ENCODE peak calls at places on chromosomes 3 and 15, in nine cellular contexts. J, Z, T, K, A, I, R, B and P are unnamed samples.

GRCh38 chr15:81087694-81088093 is 46.4 kb upstream of the CFAP161 start:
- DNase-seq in J (no peak), I (no peak), Z (no peak), R (no peak), K (no peak), A (no peak), B (no peak), T (no peak), P (no peak)

GRCh38 chr3:100189444-100189964 is 71.3 kb upstream of the TBC1D23 start:
- DNase-seq in A (no peak), I (no peak), R (no peak), T (no peak), K (no peak), J (no peak), Z (no peak), B (no peak), P (no peak)

GRCh38 chr3:81349941-81350340 is 411.5 kb downstream of the GBE1 start:
- DNase-seq in A (no peak), Z (no peak), T (no peak), R (no peak), J (no peak), B (no peak), I (no peak), K (peak), P (no peak)

GRCh38 chr3:37074178-37074577 is 80.9 kb downstream of the MLH1 start:
- DNase-seq in K (no peak), J (no peak), B (no peak), I (no peak), R (no peak), Z (peak), T (no peak), A (no peak), P (no peak)

GRCh38 chr3:68057637-68058320 is 403.4 kb upstream of the SUCLG2 start:
- DNase-seq in Z (no peak), T (no peak), R (no peak), J (no peak), A (no peak), I (no peak), K (no peak), B (no peak), P (no peak)

GRCh38 chr3:71310595-71311319 is 272.8 kb downstream of the FOXP1 start:
- DNase-seq in T (peak), A (no peak), R (no peak), Z (peak), B (peak), J (no peak), I (no peak), K (no peak), P (no peak)

GRCh38 chr3:126267169-126267975 is 87.0 kb upstream of the ALDH1L1 start:
- DNase-seq in B (peak), J (no peak), R (no peak), T (peak), K (no peak), Z (peak), A (peak), I (no peak), P (peak)

GRCh38 chr15:55589297-55589696 is 1.2 kb upstream of the PYGO1 start:
- DNase-seq in K (no peak), A (no peak), B (no peak), I (no peak), Z (no peak), T (no peak), J (no peak), R (no peak), P (no peak)

GRCh38 chr15:92120082-92120481 is 266.6 kb downstream of the SLCO3A1 start:
- DNase-seq in B (no peak), Z (no peak), A (no peak), R (no peak), J (no peak), T (no peak), K (no peak), I (no peak), P (no peak)

GRCh38 chr15:67833504-67834248 is 6.2 kb downstream of the RNU6-1 start:
- DNase-seq in R (no peak), J (peak), I (no peak), T (no peak), B (no peak), K (no peak), A (no peak), Z (peak), P (peak)

GRCh38 chr15:25515633-25516032 is 76.8 kb upstream of the UBE3A start:
- DNase-seq in B (no peak), J (no peak), A (no peak), T (no peak), I (no peak), Z (no peak), R (no peak), K (no peak), P (no peak)

GRCh38 chr3:17945799-17946381 is 203.5 kb upstream of the TBC1D5 start:
- DNase-seq in K (no peak), Z (no peak), J (no peak), I (no peak), A (no peak), R (no peak), B (no peak), T (no peak), P (no peak)

GRCh38 chr15:42695527-42696071 is 41.3 kb downstream of the CDAN1 start:
- DNase-seq in Z (no peak), B (no peak), J (no peak), T (no peak), K (no peak), A (no peak), I (no peak), R (no peak), P (no peak)

GRCh38 chr3:51397389-51397788 is 6.3 kb downstream of the RBM15B start:
- DNase-seq in J (peak), Z (no peak), K (no peak), I (no peak), T (no peak), B (no peak), A (no peak), R (no peak), P (no peak)

GRCh38 chr3:72181231-72181630 is 396.3 kb upstream of the PROK2 start:
- DNase-seq in A (no peak), R (no peak), K (no peak), T (no peak), I (no peak), Z (no peak), J (no peak), B (no peak), P (no peak)

GRCh38 chr15:58483316-58483715 is 51.5 kb downstream of the LIPC start:
- DNase-seq in R (no peak), A (no peak), J (no peak), I (no peak), Z (no peak), K (no peak), T (no peak), B (no peak), P (no peak)

GRCh38 chr3:120428904-120429303 is 21.9 kb downstream of the FSTL1 start:
- DNase-seq in Z (no peak), I (no peak), J (no peak), B (no peak), K (peak), T (no peak), R (no peak), A (no peak), P (no peak)

GRCh38 chr15:53034767-53035245 is 244.7 kb upstream of the ONECUT1 start:
- DNase-seq in A (no peak), Z (no peak), T (no peak), I (no peak), K (no peak), R (no peak), B (no peak), J (no peak), P (no peak)

GRCh38 chr15:67066041-67067021 is 929 bp downstream of the SMAD3 start:
- DNase-seq in Z (no peak), J (peak), I (no peak), R (no peak), A (no peak), K (no peak), T (peak), B (no peak), P (peak)

GRCh38 chr3:189568931-189569330 is 62.3 kb upstream of the TP63 start:
- DNase-seq in B (no peak), R (no peak), J (no peak), T (no peak), I (no peak), Z (no peak), K (no peak), A (no peak), P (no peak)

GRCh38 chr3:123096701-123097100 is 29.9 kb downstream of the PDIA5 start:
- DNase-seq in R (no peak), I (no peak), K (peak), J (peak), T (peak), A (peak), B (no peak), Z (peak), P (no peak)

GRCh38 chr15:34243226-34243625 is 18.4 kb downstream of the EMC4 start:
- DNase-seq in T (no peak), B (no peak), A (no peak), K (no peak), Z (no peak), R (no peak), I (no peak), J (no peak), P (no peak)

GRCh38 chr3:124563376-124563775 is 166.9 kb upstream of the UMPS start:
- DNase-seq in K (no peak), J (peak), A (no peak), R (no peak), Z (no peak), I (no peak), B (no peak), T (no peak), P (no peak)

GRCh38 chr15:34436126-34436955 is 1.3 kb downstream of the GOLGA8A start:
- DNase-seq in K (no peak), A (no peak), J (no peak), B (no peak), T (no peak), Z (peak), R (no peak), I (no peak), P (no peak)

GRCh38 chr3:50612973-50613851 is 1.6 kb upstream of the CISH start:
- DNase-seq in T (no peak), K (no peak), I (no peak), A (no peak), Z (no peak), J (no peak), R (no peak), B (no peak), P (no peak)

GRCh38 chr3:112776000-112776399 is 70.7 kb downstream of the CD200R1L start:
- DNase-seq in A (no peak), T (no peak), I (no peak), R (no peak), Z (no peak), B (no peak), J (no peak), K (no peak), P (no peak)

GRCh38 chr15:84142888-84143337 is 92.7 kb upstream of the GOLGA6L4 start:
- DNase-seq in B (peak), R (peak), Z (peak), K (peak), J (peak), A (peak), I (peak), T (peak), P (peak)

GRCh38 chr3:136783708-136784191 is 31.6 kb upstream of the STAG1 start:
- DNase-seq in Z (peak), A (no peak), B (no peak), I (no peak), K (peak), T (no peak), J (no peak), R (no peak), P (no peak)

GRCh38 chr15:94445529-94446160 is 214.3 kb downstream of the MCTP2 start:
- DNase-seq in T (no peak), B (no peak), R (no peak), J (no peak), K (no peak), I (no peak), Z (no peak), A (no peak), P (no peak)

GRCh38 chr15:72790302-72790955 is 6.9 kb upstream of the ADPGK start:
- DNase-seq in T (no peak), K (no peak), A (no peak), J (no peak), I (no peak), Z (peak), R (no peak), B (no peak), P (no peak)

GRCh38 chr3:71585126-71585525 is 1.6 kb upstream of the FOXP1 start:
- DNase-seq in R (no peak), Z (peak), T (peak), K (no peak), I (no peak), J (no peak), A (no peak), B (no peak), P (no peak)